ENCODE peak calls at places on chromosome 21, in seven cellular contexts. X is HCT116, K is hepatocyte, H is mesenchymal stem cell, P is fibroblast of lung, W is mammary epithelial cell, V is A549. J is an unnamed sample.
A peak's percentile ranks its signal among the peaks of the same experiment; 100 is the strongest.

GRCh38 chr21:29130234-29130993 is at the start of gene MAP3K7CL:
- DNase-seq in X (no peak), K (peak; percentile 21), H (peak; percentile 99), P (peak; percentile 98), W (peak; percentile 94), V (no peak), J (peak; percentile 100)

GRCh38 chr21:43815991-43816390 is 26.6 kb downstream of the RRP1 start:
- DNase-seq in X (no peak), K (no peak), H (no peak), P (no peak), W (no peak), V (no peak), J (no peak)

GRCh38 chr21:36470294-36470693 is 9.6 kb downstream of the CLDN14 start:
- DNase-seq in X (no peak), K (no peak), H (no peak), P (no peak), W (no peak), V (no peak), J (no peak)

GRCh38 chr21:42509239-42509638 is 4.4 kb upstream of the SLC37A1 start:
- DNase-seq in X (no peak), K (no peak), H (no peak), P (no peak), W (no peak), V (no peak), J (no peak)

GRCh38 chr21:46414965-46415275 is 43.8 kb upstream of the DIP2A start:
- DNase-seq in X (no peak), K (no peak), H (no peak), P (no peak), W (no peak), V (no peak), J (no peak)

GRCh38 chr21:38241029-38241740 is 15.6 kb upstream of the KCNJ15 start:
- DNase-seq in X (no peak), K (no peak), H (no peak), P (no peak), W (no peak), V (no peak), J (no peak)

GRCh38 chr21:19468981-19469715 is 1065.6 kb upstream of the TMPRSS15 start:
- DNase-seq in X (no peak), K (peak; percentile 9), H (peak; percentile 5), P (no peak), W (no peak), V (no peak), J (no peak)

GRCh38 chr21:42413500-42413899 is 9.8 kb downstream of the UBASH3A start:
- DNase-seq in X (no peak), K (no peak), H (no peak), P (no peak), W (no peak), V (no peak), J (no peak)

GRCh38 chr21:42746593-42747266 is 93.3 kb downstream of the PDE9A start:
- DNase-seq in X (no peak), K (no peak), H (no peak), P (no peak), W (no peak), V (no peak), J (no peak)

GRCh38 chr21:40841524-40842196 is 5.3 kb downstream of the DSCAM start:
- DNase-seq in X (no peak), K (peak; percentile 86), H (no peak), P (no peak), W (peak; percentile 42), V (peak; percentile 42), J (no peak)

GRCh38 chr21:16422702-16423101 is 692.9 kb downstream of the USP25 start:
- DNase-seq in X (no peak), K (no peak), H (no peak), P (no peak), W (no peak), V (no peak), J (no peak)

GRCh38 chr21:42799516-42799915 is 79.8 kb downstream of the WDR4 start:
- DNase-seq in X (no peak), K (no peak), H (no peak), P (no peak), W (peak; percentile 81), V (no peak), J (no peak)

GRCh38 chr21:35940074-35940927 is 120.0 kb downstream of the SETD4 start:
- DNase-seq in X (peak; percentile 68), K (peak; percentile 83), H (peak; percentile 79), P (peak; percentile 87), W (peak; percentile 66), V (peak; percentile 61), J (peak; percentile 81)

GRCh38 chr21:28624626-28625025 is 368.1 kb downstream of the LTN1 start:
- DNase-seq in X (no peak), K (no peak), H (no peak), P (no peak), W (peak; percentile 74), V (no peak), J (no peak)

GRCh38 chr21:35026617-35027557 is 22.2 kb downstream of the RUNX1 start:
- DNase-seq in X (no peak), K (peak; percentile 73), H (peak; percentile 67), P (peak; percentile 64), W (no peak), V (peak; percentile 31), J (peak; percentile 48)

GRCh38 chr21:42466700-42467612 is 29.1 kb downstream of the RSPH1 start:
- DNase-seq in X (peak; percentile 23), K (peak; percentile 48), H (peak; percentile 34), P (peak; percentile 32), W (no peak), V (peak; percentile 19), J (peak; percentile 7)

GRCh38 chr21:43597052-43597451 is 62.2 kb downstream of the HSF2BP start:
- DNase-seq in X (no peak), K (peak; percentile 71), H (peak; percentile 83), P (peak; percentile 43), W (peak; percentile 82), V (peak; percentile 50), J (peak; percentile 88)

GRCh38 chr21:16388911-16389515 is 659.2 kb downstream of the USP25 start:
- DNase-seq in X (no peak), K (no peak), H (no peak), P (no peak), W (peak; percentile 10), V (no peak), J (no peak)

DNA sequence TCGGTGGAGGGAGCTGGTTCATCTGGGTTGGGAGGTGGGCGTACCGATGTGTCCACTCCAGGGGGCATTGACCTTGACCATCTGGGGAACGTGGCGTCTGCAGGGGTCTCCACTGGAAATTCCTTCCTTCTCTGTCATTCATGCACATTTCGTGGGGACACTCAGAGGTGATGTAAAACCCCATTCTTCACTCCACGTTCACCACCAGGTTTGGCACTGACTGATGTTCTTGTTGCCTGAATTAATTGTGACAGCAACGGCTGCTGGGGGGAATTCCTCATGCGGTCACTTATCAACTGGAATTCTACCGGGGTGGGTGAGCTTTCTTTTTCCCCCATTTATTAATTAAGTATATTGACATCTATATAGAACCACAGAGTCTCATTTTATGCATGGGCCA is 18.1 kb upstream of the POFUT2 start:
- DNase-seq in X (no peak), K (no peak), H (no peak), P (no peak), W (no peak), V (no peak), J (no peak)
- H3K4me2 ChIP-seq in X (no peak overlapping the region), K (no peak overlapping the region), H (no peak overlapping the region), P (no peak overlapping the region), W (no peak overlapping the region), V (no peak overlapping the region), J (no peak overlapping the region)

GRCh38 chr21:39430457-39430856 is 15.1 kb downstream of the LCA5L start:
- DNase-seq in X (no peak), K (no peak), H (no peak), P (no peak), W (no peak), V (no peak), J (no peak)
- H3K4me2 ChIP-seq in X (no peak overlapping the region), K (no peak overlapping the region), H (no peak overlapping the region), P (no peak overlapping the region), W (no peak overlapping the region), V (no peak overlapping the region), J (peak overlapping the region; percentile 22)

DNA sequence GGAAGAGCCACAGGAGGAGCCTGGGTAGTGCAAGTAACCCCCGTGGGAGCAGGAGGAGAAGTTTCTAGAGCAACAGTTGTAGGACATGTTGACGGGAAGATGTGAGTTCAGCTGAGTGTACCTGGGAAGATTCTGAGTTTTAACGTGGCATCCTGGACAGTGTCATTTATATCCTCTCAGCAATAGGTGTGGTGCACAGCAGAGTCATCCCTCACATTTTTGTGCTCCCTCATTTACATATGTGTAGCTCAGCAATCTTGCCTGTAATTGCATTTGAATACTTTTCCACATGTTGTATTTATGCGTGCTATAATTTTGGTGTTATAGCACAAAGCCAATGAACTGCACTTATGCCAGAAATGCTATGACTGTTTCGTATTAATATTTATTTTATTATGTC is at the start of gene KRTAP13-3:
- DNase-seq in X (no peak), K (no peak), H (no peak), P (no peak), W (no peak), V (no peak), J (no peak)
- H3K4me2 ChIP-seq in X (no peak within 1 kb of the TSS), K (no peak within 1 kb of the TSS), H (no peak within 1 kb of the TSS), P (no peak within 1 kb of the TSS), W (no peak within 1 kb of the TSS), V (no peak within 1 kb of the TSS), J (no peak within 1 kb of the TSS)

GRCh38 chr21:32570456-32570855 is 14.9 kb downstream of the TCP10L start:
- DNase-seq in X (no peak), K (no peak), H (no peak), P (no peak), W (no peak), V (no peak), J (no peak)

GRCh38 chr21:32566990-32567389 is 18.3 kb downstream of the TCP10L start:
- DNase-seq in X (no peak), K (no peak), H (no peak), P (no peak), W (no peak), V (no peak), J (no peak)

GRCh38 chr21:32572574-32573420 is 12.5 kb downstream of the TCP10L start:
- DNase-seq in X (no peak), K (no peak), H (no peak), P (no peak), W (peak; percentile 66), V (no peak), J (no peak)

GRCh38 chr21:32565856-32566465 is 19.4 kb downstream of the TCP10L start:
- DNase-seq in X (no peak), K (no peak), H (no peak), P (peak; percentile 55), W (no peak), V (no peak), J (peak; percentile 48)

DNA sequence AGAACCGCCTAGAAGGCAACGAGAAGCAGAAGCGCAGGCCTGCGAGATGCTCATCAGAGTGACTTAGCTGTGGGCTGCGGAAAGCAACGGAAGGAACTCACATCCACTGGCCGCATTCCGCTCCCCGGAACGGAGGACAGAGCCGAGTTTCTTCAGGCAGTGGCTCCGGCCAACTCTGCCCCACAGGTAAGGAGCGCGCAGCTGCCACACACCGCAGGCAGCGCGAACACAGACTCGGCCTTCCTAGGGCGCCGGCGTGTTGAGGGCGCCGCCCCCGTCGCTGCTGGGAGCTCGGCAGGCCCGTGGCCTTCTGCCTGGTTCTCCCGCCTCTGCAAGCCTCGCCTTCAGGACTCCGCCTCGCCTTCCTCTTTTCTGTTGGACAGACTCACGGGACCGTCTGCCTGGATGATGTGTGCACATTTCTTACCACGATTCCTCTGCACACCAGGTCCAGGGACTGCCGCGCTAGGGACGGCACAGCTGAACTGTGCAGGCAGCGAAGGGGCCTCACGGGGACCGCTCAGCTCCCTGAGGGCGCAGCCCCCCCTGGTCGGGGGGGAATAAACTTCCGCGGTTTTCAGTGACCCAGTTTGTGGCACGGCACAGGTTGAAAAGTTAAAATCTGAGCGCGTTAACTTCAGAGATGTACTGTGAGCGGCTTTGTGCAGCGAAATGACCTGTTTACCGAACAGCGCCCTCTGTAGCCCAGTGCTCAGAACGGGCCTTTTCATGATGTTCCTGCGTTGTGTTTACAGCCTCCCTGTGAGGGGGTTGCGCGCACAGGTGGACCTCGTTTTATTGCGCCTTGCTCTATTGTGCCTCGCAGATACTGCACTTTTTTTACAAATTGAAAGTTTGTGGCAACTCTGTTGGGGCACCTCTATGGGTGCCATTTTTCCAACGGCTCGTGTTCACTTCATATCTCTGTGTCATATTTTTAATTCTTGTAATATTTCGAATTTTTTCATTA is 15.8 kb downstream of the TCP10L start:
- DNase-seq in X (peak; percentile 62), K (peak; percentile 89), H (peak; percentile 78), P (peak; percentile 82), W (peak; percentile 78), V (peak; percentile 80), J (peak; percentile 79)
- H3K4me2 ChIP-seq in X (peak overlapping the region; percentile 99), K (peak overlapping the region; percentile 96), H (peak overlapping the region; percentile 92), P (peak overlapping the region; percentile 98), W (peak overlapping the region; percentile 99), V (peak overlapping the region; percentile 73), J (peak overlapping the region; percentile 84)